ENCODE peak calls at places on chromosomes 7 and 10, in four cellular contexts. L, H, V and B are unnamed samples.

GRCh38 chr7:109745677-109746410 is 1176.2 kb downstream of the DNAJB9 start:
- DNase-seq in L (no peak), H (no peak), V (no peak), B (no peak)

GRCh38 chr7:29569648-29570047 is 6.0 kb downstream of the PRR15 start:
- DNase-seq in L (no peak), H (no peak), V (no peak), B (no peak)

GRCh38 chr10:122257041-122257440 is 14.1 kb upstream of the BTBD16 start:
- DNase-seq in L (no peak), H (no peak), V (no peak), B (no peak)

GRCh38 chr7:133887459-133887858 is 239.7 kb upstream of the LRGUK start:
- DNase-seq in L (no peak), H (no peak), V (no peak), B (peak)

GRCh38 chr10:82206831-82207230 is 331.8 kb downstream of the NRG3 start:
- DNase-seq in L (no peak), H (peak), V (no peak), B (no peak)

GRCh38 chr7:102425639-102426267 is 7.6 kb upstream of the ORAI2 start:
- DNase-seq in L (peak), H (no peak), V (peak), B (no peak)

GRCh38 chr7:116122972-116123595 is 87.3 kb upstream of the TES start:
- DNase-seq in L (no peak), H (peak), V (no peak), B (peak)

GRCh38 chr7:85237721-85238120 is 50.9 kb upstream of the SEMA3D start:
- DNase-seq in L (no peak), H (peak), V (no peak), B (peak)

GRCh38 chr7:2843711-2844152 is 376 bp downstream of the GNA12 start:
- DNase-seq in L (no peak), H (no peak), V (no peak), B (no peak)

GRCh38 chr10:92695679-92696605 is 6.2 kb downstream of the HHEX start:
- DNase-seq in L (no peak), H (peak), V (no peak), B (no peak)

GRCh38 chr7:15305002-15305600 is 256.7 kb downstream of the AGMO start:
- DNase-seq in L (no peak), H (peak), V (no peak), B (peak)

GRCh38 chr10:132237871-132238270 is 51.1 kb downstream of the DPYSL4 start:
- DNase-seq in L (no peak), H (no peak), V (no peak), B (no peak)

GRCh38 chr10:94299417-94299816 is 63.3 kb downstream of the NOC3L start:
- DNase-seq in L (no peak), H (peak), V (peak), B (peak)

GRCh38 chr7:80060218-80060806 is 74.3 kb upstream of the GNAI1 start:
- DNase-seq in L (peak), H (peak), V (no peak), B (peak)